ENCODE peak calls at places on chromosome 20, in nine cellular contexts. One of them, this sample, is unnamed.

GRCh38 chr20:846894-847278 is 13.4 kb downstream of the FAM110A start:
- DNase-seq in astrocyte: no peak
- DNase-seq in esophagus squamous epithelium: no peak
- DNase-seq in CD4-positive, alpha-beta T cell: peak
- DNase-seq in HepG2: no peak
- DNase-seq in AG09309: no peak
- DNase-seq in H9: no peak
- DNase-seq in GM20000: peak
- DNase-seq in ascending aorta: no peak
- DNase-seq in this sample: peak

GRCh38 chr20:64043768-64044167 is 5.7 kb downstream of the SOX18 start:
- DNase-seq in astrocyte: no peak
- DNase-seq in esophagus squamous epithelium: no peak
- DNase-seq in CD4-positive, alpha-beta T cell: no peak
- DNase-seq in HepG2: no peak
- DNase-seq in AG09309: no peak
- DNase-seq in H9: no peak
- DNase-seq in GM20000: no peak
- DNase-seq in ascending aorta: no peak
- DNase-seq in this sample: no peak

GRCh38 chr20:62739581-62740285 is 31.1 kb downstream of the NTSR1 start:
- DNase-seq in astrocyte: no peak
- DNase-seq in esophagus squamous epithelium: no peak
- DNase-seq in CD4-positive, alpha-beta T cell: peak
- DNase-seq in HepG2: no peak
- DNase-seq in AG09309: no peak
- DNase-seq in H9: no peak
- DNase-seq in GM20000: no peak
- DNase-seq in ascending aorta: no peak
- DNase-seq in this sample: no peak

GRCh38 chr20:62675156-62675871 is 33.0 kb downstream of the SLCO4A1 start:
- DNase-seq in astrocyte: no peak
- DNase-seq in esophagus squamous epithelium: no peak
- DNase-seq in CD4-positive, alpha-beta T cell: no peak
- DNase-seq in HepG2: no peak
- DNase-seq in AG09309: no peak
- DNase-seq in H9: no peak
- DNase-seq in GM20000: no peak
- DNase-seq in ascending aorta: no peak
- DNase-seq in this sample: no peak

GRCh38 chr20:6311841-6312655 is 189.2 kb upstream of the FERMT1 start:
- DNase-seq in astrocyte: no peak
- DNase-seq in esophagus squamous epithelium: no peak
- DNase-seq in CD4-positive, alpha-beta T cell: no peak
- DNase-seq in HepG2: no peak
- DNase-seq in AG09309: no peak
- DNase-seq in H9: no peak
- DNase-seq in GM20000: no peak
- DNase-seq in ascending aorta: no peak
- DNase-seq in this sample: no peak

GRCh38 chr20:50704971-50705370 is 13.6 kb upstream of the RIPOR3 start:
- DNase-seq in astrocyte: peak
- DNase-seq in esophagus squamous epithelium: no peak
- DNase-seq in CD4-positive, alpha-beta T cell: no peak
- DNase-seq in HepG2: no peak
- DNase-seq in AG09309: no peak
- DNase-seq in H9: no peak
- DNase-seq in GM20000: no peak
- DNase-seq in ascending aorta: no peak
- DNase-seq in this sample: no peak

GRCh38 chr20:8749986-8750385 is 318.9 kb upstream of the PLCB4 start:
- DNase-seq in astrocyte: peak
- DNase-seq in esophagus squamous epithelium: no peak
- DNase-seq in CD4-positive, alpha-beta T cell: no peak
- DNase-seq in HepG2: no peak
- DNase-seq in AG09309: no peak
- DNase-seq in H9: no peak
- DNase-seq in GM20000: no peak
- DNase-seq in ascending aorta: no peak
- DNase-seq in this sample: no peak

GRCh38 chr20:50037123-50037522 is 54.3 kb downstream of the SNAI1 start:
- DNase-seq in astrocyte: no peak
- DNase-seq in esophagus squamous epithelium: no peak
- DNase-seq in CD4-positive, alpha-beta T cell: no peak
- DNase-seq in HepG2: no peak
- DNase-seq in AG09309: no peak
- DNase-seq in H9: no peak
- DNase-seq in GM20000: no peak
- DNase-seq in ascending aorta: no peak
- DNase-seq in this sample: no peak

GRCh38 chr20:1786061-1786460 is 109.1 kb upstream of the SIRPA start:
- DNase-seq in astrocyte: no peak
- DNase-seq in esophagus squamous epithelium: no peak
- DNase-seq in CD4-positive, alpha-beta T cell: no peak
- DNase-seq in HepG2: no peak
- DNase-seq in AG09309: no peak
- DNase-seq in H9: no peak
- DNase-seq in GM20000: no peak
- DNase-seq in ascending aorta: no peak
- DNase-seq in this sample: no peak

GRCh38 chr20:44200983-44201382 is 9.6 kb downstream of the OSER1 start:
- DNase-seq in astrocyte: no peak
- DNase-seq in esophagus squamous epithelium: no peak
- DNase-seq in CD4-positive, alpha-beta T cell: no peak
- DNase-seq in HepG2: no peak
- DNase-seq in AG09309: no peak
- DNase-seq in H9: no peak
- DNase-seq in GM20000: no peak
- DNase-seq in ascending aorta: no peak
- DNase-seq in this sample: no peak

GRCh38 chr20:58888521-58889333 is 36.2 kb downstream of the GNAS start:
- DNase-seq in astrocyte: peak
- DNase-seq in esophagus squamous epithelium: peak
- DNase-seq in CD4-positive, alpha-beta T cell: peak
- DNase-seq in HepG2: peak
- DNase-seq in AG09309: no peak
- DNase-seq in H9: peak
- DNase-seq in GM20000: peak
- DNase-seq in ascending aorta: peak
- DNase-seq in this sample: peak

GRCh38 chr20:11260611-11261010 is 586.8 kb upstream of the JAG1 start:
- DNase-seq in astrocyte: peak
- DNase-seq in esophagus squamous epithelium: no peak
- DNase-seq in CD4-positive, alpha-beta T cell: no peak
- DNase-seq in HepG2: no peak
- DNase-seq in AG09309: no peak
- DNase-seq in H9: no peak
- DNase-seq in GM20000: no peak
- DNase-seq in ascending aorta: no peak
- DNase-seq in this sample: no peak

GRCh38 chr20:7463290-7463689 is 477.0 kb downstream of the HAO1 start:
- DNase-seq in astrocyte: no peak
- DNase-seq in esophagus squamous epithelium: no peak
- DNase-seq in CD4-positive, alpha-beta T cell: no peak
- DNase-seq in HepG2: no peak
- DNase-seq in AG09309: no peak
- DNase-seq in H9: no peak
- DNase-seq in GM20000: no peak
- DNase-seq in ascending aorta: no peak
- DNase-seq in this sample: no peak

GRCh38 chr20:48404598-48404997 is 423.2 kb downstream of the PREX1 start:
- DNase-seq in astrocyte: no peak
- DNase-seq in esophagus squamous epithelium: no peak
- DNase-seq in CD4-positive, alpha-beta T cell: no peak
- DNase-seq in HepG2: peak
- DNase-seq in AG09309: no peak
- DNase-seq in H9: no peak
- DNase-seq in GM20000: no peak
- DNase-seq in ascending aorta: no peak
- DNase-seq in this sample: no peak

GRCh38 chr20:48398506-48399449 is 429.0 kb downstream of the PREX1 start:
- DNase-seq in astrocyte: no peak
- DNase-seq in esophagus squamous epithelium: no peak
- DNase-seq in CD4-positive, alpha-beta T cell: no peak
- DNase-seq in HepG2: peak
- DNase-seq in AG09309: no peak
- DNase-seq in H9: no peak
- DNase-seq in GM20000: no peak
- DNase-seq in ascending aorta: no peak
- DNase-seq in this sample: no peak

GRCh38 chr20:48403362-48403761 is 424.4 kb downstream of the PREX1 start:
- DNase-seq in astrocyte: no peak
- DNase-seq in esophagus squamous epithelium: no peak
- DNase-seq in CD4-positive, alpha-beta T cell: no peak
- DNase-seq in HepG2: no peak
- DNase-seq in AG09309: no peak
- DNase-seq in H9: no peak
- DNase-seq in GM20000: no peak
- DNase-seq in ascending aorta: no peak
- DNase-seq in this sample: no peak

GRCh38 chr20:48400009-48400408 is 427.8 kb downstream of the PREX1 start:
- DNase-seq in astrocyte: no peak
- DNase-seq in esophagus squamous epithelium: no peak
- DNase-seq in CD4-positive, alpha-beta T cell: no peak
- DNase-seq in HepG2: no peak
- DNase-seq in AG09309: no peak
- DNase-seq in H9: no peak
- DNase-seq in GM20000: no peak
- DNase-seq in ascending aorta: no peak
- DNase-seq in this sample: no peak

GRCh38 chr20:48401359-48401758 is 426.4 kb downstream of the PREX1 start:
- DNase-seq in astrocyte: no peak
- DNase-seq in esophagus squamous epithelium: no peak
- DNase-seq in CD4-positive, alpha-beta T cell: no peak
- DNase-seq in HepG2: no peak
- DNase-seq in AG09309: no peak
- DNase-seq in H9: no peak
- DNase-seq in GM20000: no peak
- DNase-seq in ascending aorta: no peak
- DNase-seq in this sample: peak
- TF ChIP-seq CTCF in astrocyte: no peak
- TF ChIP-seq CTCF in esophagus squamous epithelium: no peak
- TF ChIP-seq CTCF in CD4-positive, alpha-beta T cell: no peak
- TF ChIP-seq CTCF in HepG2: no peak
- TF ChIP-seq CTCF in AG09309: no peak
- TF ChIP-seq CTCF in H9: no peak
- TF ChIP-seq CTCF in GM20000: no peak
- TF ChIP-seq CTCF in ascending aorta: no peak
- TF ChIP-seq CTCF in this sample: no peak

DNA sequence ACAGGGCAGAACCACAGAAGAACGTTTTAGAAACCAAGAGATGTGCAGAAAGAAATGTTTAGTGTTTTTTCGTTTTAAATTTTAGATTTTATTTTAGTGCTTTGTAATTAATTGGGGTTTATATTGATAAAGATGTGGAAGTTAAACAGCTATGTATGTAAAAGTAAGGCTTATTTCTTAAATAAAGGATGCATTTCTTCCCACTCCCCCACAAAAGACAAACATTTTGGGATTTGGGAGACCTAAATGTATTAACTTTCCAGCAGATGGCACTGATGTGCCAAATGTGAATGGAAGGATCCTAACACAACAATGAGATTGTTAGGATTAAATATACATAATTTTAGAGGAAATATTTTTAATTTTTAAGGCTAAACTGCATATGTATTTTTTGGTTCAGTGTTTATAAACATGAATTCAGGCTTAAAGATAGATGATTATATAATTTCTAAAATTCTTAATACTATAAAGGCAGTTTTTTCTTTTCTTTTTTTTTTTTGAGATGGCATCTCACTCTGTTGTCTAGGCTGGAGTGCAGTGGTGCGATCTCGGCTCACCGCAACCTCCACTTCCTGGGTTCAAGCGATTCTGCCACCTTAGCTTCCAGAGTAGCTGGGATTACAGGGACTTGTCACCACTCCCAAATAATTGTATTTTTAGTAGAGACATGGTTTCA is 12.0 kb downstream of the PFDN4 start:
- DNase-seq in astrocyte: peak
- DNase-seq in esophagus squamous epithelium: no peak
- DNase-seq in CD4-positive, alpha-beta T cell: no peak
- DNase-seq in HepG2: peak
- DNase-seq in AG09309: no peak
- DNase-seq in H9: no peak
- DNase-seq in GM20000: no peak
- DNase-seq in ascending aorta: no peak
- DNase-seq in this sample: no peak
- TF ChIP-seq CTCF in astrocyte: peak
- TF ChIP-seq CTCF in esophagus squamous epithelium: peak
- TF ChIP-seq CTCF in CD4-positive, alpha-beta T cell: peak
- TF ChIP-seq CTCF in HepG2: peak
- TF ChIP-seq CTCF in AG09309: peak
- TF ChIP-seq CTCF in H9: peak
- TF ChIP-seq CTCF in GM20000: no peak
- TF ChIP-seq CTCF in ascending aorta: peak
- TF ChIP-seq CTCF in this sample: peak

GRCh38 chr20:32163951-32164350 is 43.6 kb downstream of the PLAGL2 start:
- DNase-seq in astrocyte: no peak
- DNase-seq in esophagus squamous epithelium: no peak
- DNase-seq in CD4-positive, alpha-beta T cell: no peak
- DNase-seq in HepG2: no peak
- DNase-seq in AG09309: no peak
- DNase-seq in H9: no peak
- DNase-seq in GM20000: no peak
- DNase-seq in ascending aorta: no peak
- DNase-seq in this sample: no peak
- TF ChIP-seq CTCF in astrocyte: no peak
- TF ChIP-seq CTCF in esophagus squamous epithelium: no peak
- TF ChIP-seq CTCF in CD4-positive, alpha-beta T cell: no peak
- TF ChIP-seq CTCF in HepG2: no peak
- TF ChIP-seq CTCF in AG09309: no peak
- TF ChIP-seq CTCF in H9: no peak
- TF ChIP-seq CTCF in GM20000: no peak
- TF ChIP-seq CTCF in ascending aorta: no peak
- TF ChIP-seq CTCF in this sample: no peak

GRCh38 chr20:4819901-4820300 is 98.2 kb downstream of the PRND start:
- DNase-seq in astrocyte: no peak
- DNase-seq in esophagus squamous epithelium: no peak
- DNase-seq in CD4-positive, alpha-beta T cell: no peak
- DNase-seq in HepG2: no peak
- DNase-seq in AG09309: no peak
- DNase-seq in H9: no peak
- DNase-seq in GM20000: no peak
- DNase-seq in ascending aorta: no peak
- DNase-seq in this sample: no peak

GRCh38 chr20:4815618-4816017 is 93.9 kb downstream of the PRND start:
- DNase-seq in astrocyte: no peak
- DNase-seq in esophagus squamous epithelium: no peak
- DNase-seq in CD4-positive, alpha-beta T cell: no peak
- DNase-seq in HepG2: no peak
- DNase-seq in AG09309: no peak
- DNase-seq in H9: no peak
- DNase-seq in GM20000: no peak
- DNase-seq in ascending aorta: no peak
- DNase-seq in this sample: no peak

GRCh38 chr20:4813839-4814695 is 92.4 kb downstream of the PRND start:
- DNase-seq in astrocyte: no peak
- DNase-seq in esophagus squamous epithelium: peak
- DNase-seq in CD4-positive, alpha-beta T cell: peak
- DNase-seq in HepG2: no peak
- DNase-seq in AG09309: no peak
- DNase-seq in H9: no peak
- DNase-seq in GM20000: peak
- DNase-seq in ascending aorta: no peak
- DNase-seq in this sample: no peak

GRCh38 chr20:4814696-4815252 is 93.1 kb downstream of the PRND start:
- DNase-seq in astrocyte: no peak
- DNase-seq in esophagus squamous epithelium: peak
- DNase-seq in CD4-positive, alpha-beta T cell: peak
- DNase-seq in HepG2: no peak
- DNase-seq in AG09309: no peak
- DNase-seq in H9: no peak
- DNase-seq in GM20000: peak
- DNase-seq in ascending aorta: peak
- DNase-seq in this sample: no peak

GRCh38 chr20:4817230-4817671 is 95.5 kb downstream of the PRND start:
- DNase-seq in astrocyte: no peak
- DNase-seq in esophagus squamous epithelium: no peak
- DNase-seq in CD4-positive, alpha-beta T cell: no peak
- DNase-seq in HepG2: peak
- DNase-seq in AG09309: no peak
- DNase-seq in H9: no peak
- DNase-seq in GM20000: no peak
- DNase-seq in ascending aorta: no peak
- DNase-seq in this sample: no peak
- TF ChIP-seq CTCF in astrocyte: no peak
- TF ChIP-seq CTCF in esophagus squamous epithelium: no peak
- TF ChIP-seq CTCF in CD4-positive, alpha-beta T cell: no peak
- TF ChIP-seq CTCF in HepG2: no peak
- TF ChIP-seq CTCF in AG09309: peak
- TF ChIP-seq CTCF in H9: no peak
- TF ChIP-seq CTCF in GM20000: no peak
- TF ChIP-seq CTCF in ascending aorta: no peak
- TF ChIP-seq CTCF in this sample: no peak